ENCODE peak calls at places on chromosome 4, in six cellular contexts. F, V, Y, P, T and L are unnamed samples.

GRCh38 chr4:128288689-128289106 is 1.1 kb upstream of the PGRMC2 start:
- DNase-seq in F (no peak), V (peak), Y (peak), P (no peak), T (peak), L (peak)

GRCh38 chr4:5079581-5079980 is 28.3 kb downstream of the STK32B start:
- DNase-seq in F (no peak), V (peak), Y (no peak), P (no peak), T (peak), L (no peak)

GRCh38 chr4:147039991-147040575 is 94.4 kb upstream of the TTC29 start:
- DNase-seq in F (no peak), V (no peak), Y (no peak), P (no peak), T (no peak), L (no peak)

GRCh38 chr4:103105558-103106356 is 6.1 kb upstream of the BDH2 start:
- DNase-seq in F (no peak), V (peak), Y (no peak), P (no peak), T (no peak), L (no peak)

GRCh38 chr4:110193822-110194761 is 4.3 kb downstream of the ELOVL6 start:
- DNase-seq in F (no peak), V (peak), Y (peak), P (peak), T (peak), L (peak)

GRCh38 chr4:168390041-168390440 is 71.5 kb upstream of the DDX60 start:
- DNase-seq in F (no peak), V (no peak), Y (no peak), P (no peak), T (no peak), L (no peak)

GRCh38 chr4:41281038-41281634 is 24.4 kb downstream of the UCHL1 start:
- DNase-seq in F (no peak), V (peak), Y (no peak), P (peak), T (peak), L (peak)

GRCh38 chr4:98786866-98787265 is 128.5 kb upstream of the TSPAN5 start:
- DNase-seq in F (no peak), V (peak), Y (no peak), P (no peak), T (no peak), L (no peak)

GRCh38 chr4:17511041-17511949 is 595 bp downstream of the QDPR start:
- DNase-seq in F (peak), V (peak), Y (no peak), P (peak), T (peak), L (peak)

GRCh38 chr4:172998527-172999469 is 169.8 kb upstream of the GALNT7 start:
- DNase-seq in F (no peak), V (peak), Y (no peak), P (no peak), T (peak), L (no peak)

GRCh38 chr4:175309041-175309440 is 390.9 kb downstream of the ADAM29 start:
- DNase-seq in F (no peak), V (peak), Y (no peak), P (no peak), T (peak), L (no peak)

GRCh38 chr4:4542824-4543485 is 1.1 kb upstream of the STX18 start:
- DNase-seq in F (no peak), V (no peak), Y (no peak), P (peak), T (no peak), L (no peak)

GRCh38 chr4:73869130-73870055 is at the start of gene CXCL1:
- DNase-seq in F (peak), V (no peak), Y (no peak), P (peak), T (no peak), L (no peak)

GRCh38 chr4:110625593-110626292 is 2.9 kb upstream of the PITX2 start:
- DNase-seq in F (no peak), V (no peak), Y (no peak), P (peak), T (no peak), L (no peak)

GRCh38 chr4:108900018-108900417 is 137.2 kb upstream of the ETNPPL start:
- DNase-seq in F (no peak), V (no peak), Y (no peak), P (peak), T (no peak), L (no peak)

GRCh38 chr4:74133786-74134499 is 24.0 kb upstream of the MTHFD2L start:
- DNase-seq in F (peak), V (peak), Y (peak), P (peak), T (peak), L (peak)

GRCh38 chr4:53608242-53608641 is 17.0 kb upstream of the LNX1 start:
- DNase-seq in F (no peak), V (no peak), Y (no peak), P (no peak), T (no peak), L (no peak)

GRCh38 chr4:88569944-88570455 is 22.3 kb upstream of the HERC3 start:
- DNase-seq in F (no peak), V (no peak), Y (no peak), P (no peak), T (no peak), L (no peak)

GRCh38 chr4:70728096-70728495 is 6.3 kb downstream of the RUFY3 start:
- DNase-seq in F (no peak), V (no peak), Y (no peak), P (no peak), T (no peak), L (no peak)

GRCh38 chr4:145098675-145099037 is 545 bp downstream of the ABCE1 start:
- DNase-seq in F (no peak), V (peak), Y (no peak), P (no peak), T (peak), L (no peak)

GRCh38 chr4:15717647-15718416 is 15.0 kb downstream of the BST1 start:
- DNase-seq in F (no peak), V (peak), Y (no peak), P (no peak), T (no peak), L (no peak)

GRCh38 chr4:169383724-169384123 is 113.0 kb upstream of the SH3RF1 start:
- DNase-seq in F (no peak), V (peak), Y (no peak), P (no peak), T (peak), L (no peak)

GRCh38 chr4:73843369-73843768 is 6.9 kb downstream of the CXCL6 start:
- DNase-seq in F (no peak), V (no peak), Y (no peak), P (no peak), T (no peak), L (no peak)

GRCh38 chr4:113452868-113453620 is 308.5 kb downstream of the CAMK2D start:
- DNase-seq in F (no peak), V (peak), Y (no peak), P (peak), T (peak), L (no peak)

GRCh38 chr4:19213388-19213787 is 1038.3 kb upstream of the SLIT2 start:
- DNase-seq in F (no peak), V (peak), Y (no peak), P (no peak), T (peak), L (no peak)

GRCh38 chr4:88341227-88342192 is 37.1 kb upstream of the HERC6 start:
- DNase-seq in F (no peak), V (peak), Y (no peak), P (no peak), T (peak), L (no peak)

GRCh38 chr4:27807207-27807606 is 946.6 kb downstream of the STIM2 start:
- DNase-seq in F (no peak), V (peak), Y (no peak), P (no peak), T (no peak), L (no peak)

GRCh38 chr4:6777636-6778281 is 4.8 kb upstream of the KIAA0232 start:
- DNase-seq in F (no peak), V (no peak), Y (no peak), P (no peak), T (no peak), L (no peak)

DNA sequence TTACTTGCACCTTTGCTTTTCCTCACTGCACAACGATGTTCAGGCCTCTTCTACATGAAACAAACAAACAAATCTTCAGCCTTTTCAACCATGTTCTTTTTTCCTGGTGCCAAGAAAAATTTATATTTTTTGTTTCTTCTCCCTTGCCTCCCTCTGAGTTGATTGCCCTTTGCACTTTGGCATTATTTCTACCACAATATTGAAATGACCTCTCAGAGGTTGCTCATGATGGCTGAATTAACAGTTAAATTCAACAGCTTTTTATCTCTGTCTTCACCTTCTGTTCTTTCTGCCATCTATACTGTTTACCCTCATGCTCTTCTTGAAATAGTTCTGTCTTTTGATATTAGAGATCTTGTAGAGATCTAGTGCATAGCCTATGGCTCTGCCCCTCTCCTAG is 308.9 kb downstream of the ARHGAP24 start:
- DNase-seq in F (no peak), V (no peak), Y (no peak), P (no peak), T (no peak), L (no peak)
- H3K27ac ChIP-seq in F (peak), V (no peak), Y (no peak), P (no peak), T (peak), L (no peak)

GRCh38 chr4:186644737-186645261 is 78.9 kb downstream of the FAT1 start:
- DNase-seq in F (no peak), V (peak), Y (no peak), P (no peak), T (no peak), L (no peak)
- H3K27ac ChIP-seq in F (no peak), V (peak), Y (no peak), P (no peak), T (peak), L (no peak)

GRCh38 chr4:25030283-25031076 is at the start of gene LGI2:
- DNase-seq in F (no peak), V (no peak), Y (no peak), P (peak), T (no peak), L (peak)
- H3K27ac ChIP-seq in F (no peak), V (no peak), Y (no peak), P (no peak), T (no peak), L (no peak)

GRCh38 chr4:39466747-39467146 is 7.9 kb downstream of the LIAS start:
- DNase-seq in F (no peak), V (peak), Y (no peak), P (no peak), T (no peak), L (no peak)
- H3K27ac ChIP-seq in F (no peak), V (no peak), Y (no peak), P (no peak), T (no peak), L (no peak)

GRCh38 chr4:84727491-84727890 is 144.6 kb downstream of the CDS1 start:
- DNase-seq in F (no peak), V (no peak), Y (no peak), P (no peak), T (no peak), L (no peak)

GRCh38 chr4:84730375-84730774 is 147.4 kb downstream of the CDS1 start:
- DNase-seq in F (no peak), V (no peak), Y (no peak), P (no peak), T (no peak), L (no peak)

GRCh38 chr4:84722720-84723119 is 139.8 kb downstream of the CDS1 start:
- DNase-seq in F (no peak), V (no peak), Y (no peak), P (no peak), T (no peak), L (no peak)

DNA sequence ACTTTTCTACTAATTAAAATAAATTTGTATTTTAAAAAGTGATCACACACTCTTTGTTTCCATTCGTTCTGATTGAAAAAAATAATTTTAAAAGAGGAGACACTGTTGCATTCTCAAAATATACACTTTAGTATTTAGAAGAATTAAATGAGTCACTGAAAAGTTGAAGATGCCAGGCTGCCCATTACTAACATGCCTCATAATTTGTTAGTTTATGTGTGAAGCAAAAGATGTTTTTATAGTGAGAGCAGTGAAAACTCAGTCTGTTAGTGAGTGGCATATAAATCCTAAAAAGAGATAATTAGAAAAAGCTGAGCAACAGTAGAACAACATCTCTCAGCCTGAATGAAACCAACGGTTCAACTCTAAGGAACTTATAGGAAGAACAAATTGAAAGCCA is 143.4 kb downstream of the CDS1 start:
- DNase-seq in F (no peak), V (peak), Y (no peak), P (no peak), T (no peak), L (no peak)
- H3K27ac ChIP-seq in F (no peak), V (no peak), Y (no peak), P (no peak), T (no peak), L (no peak)

DNA sequence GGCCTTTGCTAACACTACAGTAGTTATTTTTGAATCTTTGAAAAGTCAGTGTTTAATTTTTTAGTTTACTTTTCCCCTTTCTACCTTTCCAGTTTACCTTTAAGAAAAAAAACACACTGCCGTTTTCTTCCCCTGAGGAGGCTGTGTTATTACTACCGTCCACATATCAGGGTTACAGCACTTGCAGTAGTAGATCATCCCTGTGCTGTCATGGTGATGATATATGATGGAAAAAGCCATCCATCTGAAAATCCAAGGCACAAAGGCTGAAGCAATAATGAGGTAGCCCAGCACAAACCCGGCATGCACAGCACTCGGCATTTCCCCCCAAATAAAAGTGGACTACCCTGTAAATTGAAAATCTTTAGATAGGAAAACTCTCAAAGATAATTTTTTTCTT is 258.7 kb downstream of the CXXC4 start:
- DNase-seq in F (no peak), V (no peak), Y (no peak), P (no peak), T (no peak), L (no peak)
- H3K27ac ChIP-seq in F (no peak), V (no peak), Y (no peak), P (no peak), T (no peak), L (no peak)

GRCh38 chr4:11138964-11139363 is 289.7 kb downstream of the HS3ST1 start:
- DNase-seq in F (no peak), V (no peak), Y (no peak), P (no peak), T (no peak), L (no peak)

GRCh38 chr4:11134705-11135104 is 294.0 kb downstream of the HS3ST1 start:
- DNase-seq in F (no peak), V (no peak), Y (no peak), P (no peak), T (no peak), L (no peak)

GRCh38 chr4:11132478-11132877 is 296.2 kb downstream of the HS3ST1 start:
- DNase-seq in F (no peak), V (no peak), Y (no peak), P (no peak), T (no peak), L (no peak)

GRCh38 chr4:11130195-11130975 is 298.3 kb downstream of the HS3ST1 start:
- DNase-seq in F (no peak), V (peak), Y (no peak), P (no peak), T (peak), L (no peak)

DNA sequence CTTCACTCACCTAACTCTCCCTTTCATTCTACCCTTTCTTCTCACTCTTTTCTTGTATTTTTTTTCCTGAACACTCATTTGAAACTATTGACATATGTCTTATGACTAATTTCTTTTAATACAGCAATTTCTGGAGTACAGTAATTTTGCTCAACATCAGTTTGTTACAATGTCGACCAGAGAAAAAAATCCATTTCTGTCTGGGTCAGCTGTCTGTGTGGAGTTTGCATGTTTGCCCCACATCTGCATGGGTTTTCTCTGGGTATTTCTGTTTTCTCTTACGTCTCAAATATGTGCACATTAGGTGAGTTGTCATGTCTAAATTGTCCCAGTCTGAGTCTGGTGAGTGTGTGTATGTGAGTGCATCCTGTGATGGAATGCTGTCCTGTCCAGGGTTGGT is 294.8 kb downstream of the HS3ST1 start:
- DNase-seq in F (no peak), V (no peak), Y (no peak), P (no peak), T (no peak), L (no peak)
- H3K27ac ChIP-seq in F (no peak), V (no peak), Y (no peak), P (no peak), T (no peak), L (no peak)

GRCh38 chr4:183448436-183448835 is 4.0 kb downstream of the CDKN2AIP start:
- DNase-seq in F (no peak), V (no peak), Y (no peak), P (no peak), T (no peak), L (no peak)

GRCh38 chr4:183449193-183449888 is 4.9 kb downstream of the CDKN2AIP start:
- DNase-seq in F (no peak), V (peak), Y (no peak), P (no peak), T (peak), L (no peak)

GRCh38 chr4:183450108-183450507 is 5.7 kb downstream of the CDKN2AIP start:
- DNase-seq in F (no peak), V (no peak), Y (no peak), P (no peak), T (no peak), L (no peak)

GRCh38 chr4:183444953-183445543 is 612 bp downstream of the CDKN2AIP start:
- DNase-seq in F (no peak), V (no peak), Y (no peak), P (no peak), T (no peak), L (no peak)

GRCh38 chr4:183447646-183448045 is 3.2 kb downstream of the CDKN2AIP start:
- DNase-seq in F (no peak), V (no peak), Y (no peak), P (no peak), T (no peak), L (no peak)
- H3K27ac ChIP-seq in F (peak), V (no peak), Y (no peak), P (no peak), T (no peak), L (no peak)